ENCODE peak calls at places on chromosome 9, in five cellular contexts. H is stimulated activated CD4-positive, alpha-beta T cell treated with anti-CD3 and anti-CD28 coated beads, Interleukin-1b, Interleukin-23, amount 100 ng/mL, for 1 hour; K is activated T-cell treated with anti-CD3 and anti-CD28 coated beads for 1 hour; A is GM12891; F is AG08395. E is an unnamed sample.

GRCh38 chr9:79610019-79610760 is 38.4 kb downstream of the TLE4 start:
- DNase-seq in H (no peak), K (no peak), A (no peak), F (peak; percentile 51), E (no peak)

GRCh38 chr9:81976351-81976750 is 12.2 kb upstream of the SPATA31D1 start:
- DNase-seq in H (no peak), K (no peak), A (no peak), F (no peak), E (no peak)

GRCh38 chr9:95349109-95350038 is 31.9 kb upstream of the FANCC start:
- DNase-seq in H (no peak), K (no peak), A (peak; percentile 22), F (no peak), E (no peak)

GRCh38 chr9:83425240-83425639 is 113.0 kb downstream of the FRMD3 start:
- DNase-seq in H (no peak), K (no peak), A (no peak), F (no peak), E (peak; percentile 59)

GRCh38 chr9:68708089-68708488 is 3.0 kb downstream of the PIP5K1B start:
- DNase-seq in H (no peak), K (no peak), A (no peak), F (no peak), E (no peak)

GRCh38 chr9:113343732-113344231 is 3.7 kb upstream of the WDR31 start:
- DNase-seq in H (no peak), K (no peak), A (no peak), F (peak; percentile 11), E (no peak)

GRCh38 chr9:93154293-93154903 is 20.3 kb upstream of the NINJ1 start:
- DNase-seq in H (no peak), K (peak; percentile 26), A (no peak), F (peak; percentile 48), E (no peak)

GRCh38 chr9:35972093-35972492 is 14.1 kb upstream of the OR2S2 start:
- DNase-seq in H (no peak), K (peak; percentile 5), A (no peak), F (no peak), E (no peak)

GRCh38 chr9:133788819-133789733 is 50.9 kb upstream of the SARDH start:
- DNase-seq in H (no peak), K (no peak), A (no peak), F (no peak), E (no peak)

GRCh38 chr9:93931905-93932304 is 23.2 kb downstream of the BARX1 start:
- DNase-seq in H (no peak), K (no peak), A (no peak), F (no peak), E (no peak)

GRCh38 chr9:95627802-95628201 is 111.0 kb upstream of the PTCH1 start:
- DNase-seq in H (no peak), K (no peak), A (no peak), F (no peak), E (no peak)

GRCh38 chr9:110133608-110134214 is 74.2 kb downstream of the C9orf152 start:
- DNase-seq in H (no peak), K (no peak), A (no peak), F (peak; percentile 20), E (peak; percentile 85)

GRCh38 chr9:33151007-33151557 is 16.1 kb downstream of the B4GALT1 start:
- DNase-seq in H (no peak), K (no peak), A (no peak), F (peak; percentile 85), E (peak; percentile 67)

GRCh38 chr9:4081549-4081895 is 218.3 kb downstream of the GLIS3 start:
- DNase-seq in H (no peak), K (no peak), A (no peak), F (no peak), E (no peak)

GRCh38 chr9:3151672-3152576 is 308.0 kb upstream of the PUM3 start:
- DNase-seq in H (no peak), K (no peak), A (no peak), F (no peak), E (no peak)

E was measured in mammary epithelial cell.